ENCODE peak calls at places on chromosomes 3 and 15, in six cellular contexts. R is nephron progenitor cell; H is stimulated activated CD4-positive, alpha-beta T cell treated with anti-CD3 and anti-CD28 coated beads, Interleukin-2, amount 100 ng/mL, for 24 hours; P is GM03348; E is NCI-H2081 treated with DMSO at 0.1 percent for 48 hours; D is HuH-7.5. J is an unnamed sample.

GRCh38 chr3:33179132-33179531 is 39.5 kb downstream of the SUSD5 start:
- DNase-seq in R (no peak), H (no peak), P (no peak), E (no peak), D (no peak), J (no peak)

GRCh38 chr3:28286595-28286994 is 45.2 kb downstream of the CMC1 start:
- DNase-seq in R (no peak), H (no peak), P (peak), E (no peak), D (peak), J (peak)

GRCh38 chr15:39801641-39802309 is 19.1 kb upstream of the FSIP1 start:
- DNase-seq in R (peak), H (no peak), P (peak), E (no peak), D (no peak), J (no peak)

GRCh38 chr3:118740722-118741290 is 293.8 kb downstream of the IGSF11 start:
- DNase-seq in R (no peak), H (no peak), P (no peak), E (no peak), D (no peak), J (no peak)

GRCh38 chr15:74799843-74800558 is 12.6 kb upstream of the LMAN1L start:
- DNase-seq in R (peak), H (peak), P (peak), E (no peak), D (peak), J (peak)

GRCh38 chr3:138389841-138390581 is 41.6 kb downstream of the MRAS start:
- DNase-seq in R (no peak), H (no peak), P (peak), E (no peak), D (no peak), J (peak)

GRCh38 chr3:53023072-53023823 is 22.6 kb downstream of the SFMBT1 start:
- DNase-seq in R (no peak), H (no peak), P (no peak), E (no peak), D (no peak), J (peak)

GRCh38 chr15:96160269-96160668 is 170.2 kb upstream of the NR2F2 start:
- DNase-seq in R (no peak), H (no peak), P (peak), E (no peak), D (no peak), J (no peak)

GRCh38 chr3:53318522-53318921 is 28.8 kb downstream of the DCP1A start:
- DNase-seq in R (no peak), H (no peak), P (peak), E (no peak), D (no peak), J (no peak)

GRCh38 chr15:69743091-69743490 is 290.5 kb downstream of the RPLP1 start:
- DNase-seq in R (no peak), H (no peak), P (no peak), E (no peak), D (no peak), J (peak)

GRCh38 chr3:132504375-132504921 is 87.1 kb downstream of the DNAJC13 start:
- DNase-seq in R (no peak), H (no peak), P (no peak), E (no peak), D (no peak), J (no peak)

GRCh38 chr3:187165144-187165543 is 25.8 kb upstream of the RPL39L start:
- DNase-seq in R (peak), H (peak), P (peak), E (peak), D (no peak), J (peak)

GRCh38 chr3:14352002-14352627 is 50.3 kb upstream of the SLC6A6 start:
- DNase-seq in R (peak), H (no peak), P (no peak), E (no peak), D (no peak), J (no peak)

GRCh38 chr3:177676947-177677587 is 479.8 kb upstream of the TBL1XR1 start:
- DNase-seq in R (no peak), H (no peak), P (no peak), E (no peak), D (no peak), J (no peak)

GRCh38 chr3:137866933-137867332 is 102.8 kb downstream of the SOX14 start:
- DNase-seq in R (no peak), H (no peak), P (no peak), E (no peak), D (no peak), J (no peak)

GRCh38 chr15:70289191-70289955 is 191.7 kb upstream of the TLE3 start:
- DNase-seq in R (no peak), H (no peak), P (peak), E (no peak), D (no peak), J (no peak)

GRCh38 chr3:193701896-193702644 is 109.1 kb downstream of the OPA1 start:
- DNase-seq in R (no peak), H (no peak), P (peak), E (no peak), D (no peak), J (no peak)